ENCODE peak calls at places on chromosomes 3 and 15, in ten cellular contexts. One of them, this sample, is unnamed.

GRCh38 chr15:77037475-77038209 is 33.3 kb downstream of the TSPAN3 start:
- DNase-seq in body of pancreas: no peak
- DNase-seq in left ventricle myocardium inferior: no peak
- DNase-seq in A549: no peak
- DNase-seq in BE2C: no peak
- DNase-seq in right atrium auricular region: no peak
- DNase-seq in fibroblast of mammary gland: no peak
- DNase-seq in endothelial cell: peak; percentile 5
- DNase-seq in AG09319: no peak
- DNase-seq in fibroblast of lung: no peak
- DNase-seq in this sample: no peak

GRCh38 chr3:21752749-21753347 is 1.8 kb upstream of the ZNF385D start:
- DNase-seq in body of pancreas: no peak
- DNase-seq in left ventricle myocardium inferior: no peak
- DNase-seq in A549: peak; percentile 30
- DNase-seq in BE2C: no peak
- DNase-seq in right atrium auricular region: no peak
- DNase-seq in fibroblast of mammary gland: peak; percentile 85
- DNase-seq in endothelial cell: peak; percentile 7
- DNase-seq in AG09319: peak; percentile 34
- DNase-seq in fibroblast of lung: peak; percentile 84
- DNase-seq in this sample: no peak

GRCh38 chr3:154122096-154122911 is 1.1 kb downstream of the ARHGEF26 start:
- DNase-seq in body of pancreas: peak; percentile 23
- DNase-seq in left ventricle myocardium inferior: peak; percentile 18
- DNase-seq in A549: peak; percentile 20
- DNase-seq in BE2C: no peak
- DNase-seq in right atrium auricular region: no peak
- DNase-seq in fibroblast of mammary gland: no peak
- DNase-seq in endothelial cell: peak; percentile 36
- DNase-seq in AG09319: no peak
- DNase-seq in fibroblast of lung: no peak
- DNase-seq in this sample: peak; percentile 36

GRCh38 chr3:141828487-141829284 is 47.8 kb upstream of the ATP1B3 start:
- DNase-seq in body of pancreas: peak; percentile 40
- DNase-seq in left ventricle myocardium inferior: peak; percentile 30
- DNase-seq in A549: no peak
- DNase-seq in BE2C: peak; percentile 26
- DNase-seq in right atrium auricular region: peak; percentile 63
- DNase-seq in fibroblast of mammary gland: peak; percentile 28
- DNase-seq in endothelial cell: no peak
- DNase-seq in AG09319: no peak
- DNase-seq in fibroblast of lung: peak; percentile 47
- DNase-seq in this sample: peak; percentile 68

GRCh38 chr3:134332344-134332743 is 41.9 kb downstream of the AMOTL2 start:
- DNase-seq in body of pancreas: no peak
- DNase-seq in left ventricle myocardium inferior: no peak
- DNase-seq in A549: peak; percentile 69
- DNase-seq in BE2C: no peak
- DNase-seq in right atrium auricular region: no peak
- DNase-seq in fibroblast of mammary gland: no peak
- DNase-seq in endothelial cell: no peak
- DNase-seq in AG09319: no peak
- DNase-seq in fibroblast of lung: no peak
- DNase-seq in this sample: no peak

GRCh38 chr3:85502148-85502875 is 543.5 kb downstream of the CADM2 start:
- DNase-seq in body of pancreas: no peak
- DNase-seq in left ventricle myocardium inferior: no peak
- DNase-seq in A549: no peak
- DNase-seq in BE2C: no peak
- DNase-seq in right atrium auricular region: no peak
- DNase-seq in fibroblast of mammary gland: no peak
- DNase-seq in endothelial cell: no peak
- DNase-seq in AG09319: no peak
- DNase-seq in fibroblast of lung: no peak
- DNase-seq in this sample: no peak

GRCh38 chr3:15356186-15356585 is 23.8 kb upstream of the SH3BP5 start:
- DNase-seq in body of pancreas: no peak
- DNase-seq in left ventricle myocardium inferior: no peak
- DNase-seq in A549: no peak
- DNase-seq in BE2C: no peak
- DNase-seq in right atrium auricular region: no peak
- DNase-seq in fibroblast of mammary gland: no peak
- DNase-seq in endothelial cell: no peak
- DNase-seq in AG09319: no peak
- DNase-seq in fibroblast of lung: no peak
- DNase-seq in this sample: no peak

GRCh38 chr3:45817788-45818523 is 21.6 kb upstream of the SLC6A20 start:
- DNase-seq in body of pancreas: peak; percentile 84
- DNase-seq in left ventricle myocardium inferior: no peak
- DNase-seq in A549: peak; percentile 72
- DNase-seq in BE2C: no peak
- DNase-seq in right atrium auricular region: no peak
- DNase-seq in fibroblast of mammary gland: peak; percentile 98
- DNase-seq in endothelial cell: no peak
- DNase-seq in AG09319: peak; percentile 64
- DNase-seq in fibroblast of lung: peak; percentile 97
- DNase-seq in this sample: no peak

GRCh38 chr3:43768594-43768993 is 77.9 kb downstream of the ABHD5 start:
- DNase-seq in body of pancreas: peak; percentile 30
- DNase-seq in left ventricle myocardium inferior: peak; percentile 25
- DNase-seq in A549: no peak
- DNase-seq in BE2C: no peak
- DNase-seq in right atrium auricular region: peak; percentile 81
- DNase-seq in fibroblast of mammary gland: peak; percentile 85
- DNase-seq in endothelial cell: no peak
- DNase-seq in AG09319: peak; percentile 67
- DNase-seq in fibroblast of lung: peak; percentile 87
- DNase-seq in this sample: no peak

GRCh38 chr3:42906085-42906904 is at the start of gene ZNF662:
- DNase-seq in body of pancreas: peak; percentile 66
- DNase-seq in left ventricle myocardium inferior: peak; percentile 62
- DNase-seq in A549: no peak
- DNase-seq in BE2C: no peak
- DNase-seq in right atrium auricular region: no peak
- DNase-seq in fibroblast of mammary gland: peak; percentile 26
- DNase-seq in endothelial cell: no peak
- DNase-seq in AG09319: no peak
- DNase-seq in fibroblast of lung: peak; percentile 55
- DNase-seq in this sample: peak; percentile 58

GRCh38 chr3:44894485-44894884 is 20.1 kb downstream of the TGM4 start:
- DNase-seq in body of pancreas: no peak
- DNase-seq in left ventricle myocardium inferior: no peak
- DNase-seq in A549: no peak
- DNase-seq in BE2C: no peak
- DNase-seq in right atrium auricular region: no peak
- DNase-seq in fibroblast of mammary gland: no peak
- DNase-seq in endothelial cell: peak; percentile 24
- DNase-seq in AG09319: no peak
- DNase-seq in fibroblast of lung: no peak
- DNase-seq in this sample: no peak

GRCh38 chr3:69012836-69013255 is 638 bp downstream of the EOGT start:
- DNase-seq in body of pancreas: peak; percentile 64
- DNase-seq in left ventricle myocardium inferior: peak; percentile 47
- DNase-seq in A549: peak; percentile 30
- DNase-seq in BE2C: peak; percentile 45
- DNase-seq in right atrium auricular region: no peak
- DNase-seq in fibroblast of mammary gland: peak; percentile 57
- DNase-seq in endothelial cell: peak; percentile 59
- DNase-seq in AG09319: no peak
- DNase-seq in fibroblast of lung: peak; percentile 79
- DNase-seq in this sample: peak; percentile 69

GRCh38 chr3:186511245-186511644 is 32.9 kb downstream of the CRYGS start:
- DNase-seq in body of pancreas: no peak
- DNase-seq in left ventricle myocardium inferior: no peak
- DNase-seq in A549: no peak
- DNase-seq in BE2C: no peak
- DNase-seq in right atrium auricular region: no peak
- DNase-seq in fibroblast of mammary gland: no peak
- DNase-seq in endothelial cell: no peak
- DNase-seq in AG09319: no peak
- DNase-seq in fibroblast of lung: no peak
- DNase-seq in this sample: no peak

GRCh38 chr3:186512570-186513302 is 31.4 kb downstream of the CRYGS start:
- DNase-seq in body of pancreas: no peak
- DNase-seq in left ventricle myocardium inferior: no peak
- DNase-seq in A549: no peak
- DNase-seq in BE2C: no peak
- DNase-seq in right atrium auricular region: no peak
- DNase-seq in fibroblast of mammary gland: no peak
- DNase-seq in endothelial cell: no peak
- DNase-seq in AG09319: no peak
- DNase-seq in fibroblast of lung: no peak
- DNase-seq in this sample: no peak

GRCh38 chr3:186511702-186512101 is 32.5 kb downstream of the CRYGS start:
- DNase-seq in body of pancreas: no peak
- DNase-seq in left ventricle myocardium inferior: no peak
- DNase-seq in A549: no peak
- DNase-seq in BE2C: no peak
- DNase-seq in right atrium auricular region: no peak
- DNase-seq in fibroblast of mammary gland: no peak
- DNase-seq in endothelial cell: no peak
- DNase-seq in AG09319: no peak
- DNase-seq in fibroblast of lung: no peak
- DNase-seq in this sample: no peak

GRCh38 chr3:186509423-186509822 is 34.8 kb downstream of the CRYGS start:
- DNase-seq in body of pancreas: no peak
- DNase-seq in left ventricle myocardium inferior: no peak
- DNase-seq in A549: no peak
- DNase-seq in BE2C: no peak
- DNase-seq in right atrium auricular region: no peak
- DNase-seq in fibroblast of mammary gland: no peak
- DNase-seq in endothelial cell: no peak
- DNase-seq in AG09319: no peak
- DNase-seq in fibroblast of lung: no peak
- DNase-seq in this sample: no peak

GRCh38 chr3:186510374-186511079 is 33.7 kb downstream of the CRYGS start:
- DNase-seq in body of pancreas: no peak
- DNase-seq in left ventricle myocardium inferior: no peak
- DNase-seq in A549: no peak
- DNase-seq in BE2C: no peak
- DNase-seq in right atrium auricular region: no peak
- DNase-seq in fibroblast of mammary gland: no peak
- DNase-seq in endothelial cell: no peak
- DNase-seq in AG09319: no peak
- DNase-seq in fibroblast of lung: peak; percentile 13
- DNase-seq in this sample: no peak
- TF ChIP-seq CTCF in body of pancreas: no peak
- TF ChIP-seq CTCF in left ventricle myocardium inferior: peak; percentile 45
- TF ChIP-seq CTCF in A549: no peak
- TF ChIP-seq CTCF in BE2C: peak; percentile 26
- TF ChIP-seq CTCF in right atrium auricular region: no peak
- TF ChIP-seq CTCF in fibroblast of mammary gland: no peak
- TF ChIP-seq CTCF in endothelial cell: no peak
- TF ChIP-seq CTCF in AG09319: no peak
- TF ChIP-seq CTCF in fibroblast of lung: no peak
- TF ChIP-seq CTCF in this sample: no peak

DNA sequence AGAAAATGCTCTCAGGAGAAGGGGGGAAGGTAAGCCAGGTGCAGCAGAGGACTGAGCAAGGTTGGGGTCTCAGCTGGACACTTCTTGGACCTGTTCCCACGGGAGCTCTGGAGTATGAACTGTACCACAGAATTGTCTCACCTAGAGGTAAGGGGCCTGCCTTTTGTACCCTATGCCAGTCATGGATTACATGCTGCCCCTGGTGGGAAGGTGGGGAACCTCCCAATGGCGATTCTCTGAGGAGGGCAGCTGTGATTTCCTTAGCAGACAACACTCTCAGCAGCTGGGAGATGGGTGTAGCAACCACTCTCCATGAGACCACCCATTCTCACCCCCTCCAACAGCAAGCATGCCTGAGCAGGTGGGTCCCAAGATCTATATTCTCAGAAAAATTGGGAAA is 329.4 kb upstream of the CTNNB1 start:
- DNase-seq in body of pancreas: no peak
- DNase-seq in left ventricle myocardium inferior: no peak
- DNase-seq in A549: no peak
- DNase-seq in BE2C: no peak
- DNase-seq in right atrium auricular region: no peak
- DNase-seq in fibroblast of mammary gland: no peak
- DNase-seq in endothelial cell: no peak
- DNase-seq in AG09319: no peak
- DNase-seq in fibroblast of lung: no peak
- DNase-seq in this sample: no peak
- TF ChIP-seq CTCF in body of pancreas: no peak
- TF ChIP-seq CTCF in left ventricle myocardium inferior: no peak
- TF ChIP-seq CTCF in A549: no peak
- TF ChIP-seq CTCF in BE2C: peak; percentile 15
- TF ChIP-seq CTCF in right atrium auricular region: no peak
- TF ChIP-seq CTCF in fibroblast of mammary gland: no peak
- TF ChIP-seq CTCF in endothelial cell: no peak
- TF ChIP-seq CTCF in AG09319: no peak
- TF ChIP-seq CTCF in fibroblast of lung: no peak
- TF ChIP-seq CTCF in this sample: peak; percentile 27

DNA sequence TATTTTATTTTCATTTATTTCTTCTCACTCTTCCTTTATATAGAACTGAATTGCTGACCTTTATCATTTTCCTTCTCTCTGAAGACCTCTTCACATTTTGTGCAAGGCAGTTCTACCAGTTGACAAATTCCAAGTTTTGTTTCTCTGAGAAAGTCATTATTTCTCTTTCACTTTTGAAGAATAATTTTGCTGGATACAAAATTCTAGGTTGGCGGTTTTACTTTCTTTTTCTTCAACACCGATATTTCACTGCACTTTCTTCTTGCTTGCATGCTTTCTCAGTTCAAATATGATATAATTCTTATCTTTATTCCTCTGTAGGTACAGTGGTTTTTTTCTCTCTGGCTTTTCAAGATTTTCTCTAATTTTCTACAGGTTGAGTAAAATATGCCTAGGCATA is 15.9 kb downstream of the RFX7 start:
- DNase-seq in body of pancreas: no peak
- DNase-seq in left ventricle myocardium inferior: no peak
- DNase-seq in A549: no peak
- DNase-seq in BE2C: no peak
- DNase-seq in right atrium auricular region: no peak
- DNase-seq in fibroblast of mammary gland: no peak
- DNase-seq in endothelial cell: no peak
- DNase-seq in AG09319: no peak
- DNase-seq in fibroblast of lung: no peak
- DNase-seq in this sample: no peak
- TF ChIP-seq CTCF in body of pancreas: no peak
- TF ChIP-seq CTCF in left ventricle myocardium inferior: no peak
- TF ChIP-seq CTCF in A549: no peak
- TF ChIP-seq CTCF in BE2C: no peak
- TF ChIP-seq CTCF in right atrium auricular region: no peak
- TF ChIP-seq CTCF in fibroblast of mammary gland: no peak
- TF ChIP-seq CTCF in endothelial cell: no peak
- TF ChIP-seq CTCF in AG09319: no peak
- TF ChIP-seq CTCF in fibroblast of lung: no peak
- TF ChIP-seq CTCF in this sample: no peak

DNA sequence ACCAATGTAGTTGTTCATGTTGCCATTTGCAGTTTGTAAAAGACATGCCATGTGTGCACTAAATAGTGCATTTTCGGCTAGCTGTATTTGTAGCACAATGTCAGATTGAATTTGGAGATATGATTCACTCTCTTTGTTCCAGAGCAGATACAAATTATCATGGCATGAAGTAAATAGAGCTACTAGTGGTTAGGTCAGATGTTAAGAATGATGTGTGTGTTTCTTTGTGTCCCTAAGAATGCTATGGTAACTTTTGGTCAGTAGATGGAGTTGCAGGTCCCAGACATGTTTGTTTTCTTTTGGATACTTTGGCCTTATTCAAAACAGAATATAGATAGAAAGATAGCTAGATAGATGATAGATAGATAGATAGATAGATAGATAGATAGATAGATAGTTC is 595.8 kb downstream of the NLGN1 start:
- DNase-seq in body of pancreas: no peak
- DNase-seq in left ventricle myocardium inferior: no peak
- DNase-seq in A549: peak; percentile 4
- DNase-seq in BE2C: no peak
- DNase-seq in right atrium auricular region: no peak
- DNase-seq in fibroblast of mammary gland: peak; percentile 80
- DNase-seq in endothelial cell: no peak
- DNase-seq in AG09319: peak; percentile 48
- DNase-seq in fibroblast of lung: peak; percentile 60
- DNase-seq in this sample: no peak
- TF ChIP-seq CTCF in body of pancreas: no peak
- TF ChIP-seq CTCF in left ventricle myocardium inferior: no peak
- TF ChIP-seq CTCF in A549: peak; percentile 15
- TF ChIP-seq CTCF in BE2C: peak; percentile 38
- TF ChIP-seq CTCF in right atrium auricular region: no peak
- TF ChIP-seq CTCF in fibroblast of mammary gland: peak; percentile 61
- TF ChIP-seq CTCF in endothelial cell: peak; percentile 41
- TF ChIP-seq CTCF in AG09319: peak; percentile 55
- TF ChIP-seq CTCF in fibroblast of lung: peak; percentile 24
- TF ChIP-seq CTCF in this sample: peak; percentile 29